ENCODE peak calls at places on chromosome X, in eight cellular contexts. O is posterior vena cava, Y is foreskin fibroblast, V is M059J, F is LoVo, A is amniotic stem cell, N is Daoy, R is cardiac muscle cell. S is an unnamed sample.

GRCh38 chrX:38768079-38768478 is 33.2 kb upstream of the MID1IP1 start:
- DNase-seq in N (no peak), F (no peak), O (no peak), Y (peak), V (peak), A (peak), R (peak), S (no peak)

GRCh38 chrX:6574762-6575161 is 39.8 kb upstream of the VCX3A start:
- DNase-seq in O (no peak), A (no peak), R (no peak), N (no peak), V (no peak), Y (no peak), F (no peak), S (no peak)

GRCh38 chrX:73561791-73562190 is 1.2 kb upstream of the CHIC1 start:
- DNase-seq in Y (no peak), F (no peak), V (peak), N (no peak), R (peak), O (no peak), A (no peak), S (no peak)

GRCh38 chrX:46208225-46208854 is 336.9 kb downstream of the ZNF674 start:
- DNase-seq in F (peak), V (peak), Y (peak), R (no peak), A (no peak), O (no peak), N (peak), S (no peak)

GRCh38 chrX:1323315-1323714 is 13.3 kb upstream of the IL3RA start:
- DNase-seq in R (no peak), A (no peak), Y (no peak), V (peak), O (no peak), N (peak), F (peak), S (peak)

GRCh38 chrX:136584545-136584944 is 52.5 kb downstream of the VGLL1 start:
- DNase-seq in R (no peak), F (no peak), O (no peak), A (no peak), Y (no peak), V (no peak), N (no peak), S (no peak)

GRCh38 chrX:45667666-45668065 is 467.0 kb upstream of the DIPK2B start:
- DNase-seq in O (no peak), Y (no peak), F (no peak), N (peak), A (no peak), R (peak), V (peak), S (no peak)

GRCh38 chrX:153401133-153401764 is at the start of gene PNMA6E:
- DNase-seq in A (no peak), Y (no peak), F (no peak), N (no peak), V (no peak), R (no peak), O (peak), S (no peak)

GRCh38 chrX:45758738-45759397 is 558.2 kb upstream of the DIPK2B start:
- DNase-seq in N (no peak), R (no peak), F (no peak), Y (no peak), O (no peak), A (no peak), V (peak), S (no peak)

GRCh38 chrX:154091678-154092077 is 5.8 kb downstream of the MECP2 start:
- DNase-seq in A (no peak), F (no peak), V (no peak), N (no peak), Y (no peak), O (no peak), R (no peak), S (no peak)

GRCh38 chrX:38868941-38869378 is 67.7 kb downstream of the MID1IP1 start:
- DNase-seq in N (no peak), F (no peak), V (peak), Y (peak), O (no peak), R (peak), A (no peak), S (no peak)

GRCh38 chrX:13748486-13748885 is 13.9 kb downstream of the OFD1 start:
- DNase-seq in V (no peak), F (no peak), A (no peak), N (no peak), Y (no peak), O (no peak), R (no peak), S (no peak)

GRCh38 chrX:11190745-11191510 is 79.8 kb downstream of the HCCS start:
- DNase-seq in F (no peak), O (no peak), N (no peak), A (no peak), Y (no peak), R (no peak), V (peak), S (no peak)

GRCh38 chrX:48573690-48574269 is 504 bp upstream of the RBM3 start:
- DNase-seq in F (peak), R (peak), V (no peak), A (no peak), Y (no peak), N (no peak), O (peak), S (no peak)

GRCh38 chrX:7606253-7606652 is 236.7 kb upstream of the VCX start:
- DNase-seq in Y (no peak), V (no peak), F (no peak), A (no peak), O (no peak), N (no peak), R (no peak), S (no peak)

GRCh38 chrX:135437867-135438733 is 16.4 kb downstream of the SMIM10L2A start:
- DNase-seq in V (no peak), R (no peak), F (no peak), N (peak), A (no peak), O (peak), Y (no peak), S (no peak)

GRCh38 chrX:64975491-64975890 is 759 bp downstream of the ZC4H2 start:
- DNase-seq in N (no peak), F (no peak), V (peak), A (no peak), Y (peak), R (peak), O (peak), S (no peak)

GRCh38 chrX:48938721-48939416 is 18.5 kb downstream of the OTUD5 start:
- DNase-seq in R (no peak), F (no peak), V (no peak), A (no peak), N (no peak), O (no peak), Y (no peak), S (no peak)

GRCh38 chrX:47497274-47497673 is 14.3 kb upstream of the ZNF41 start:
- DNase-seq in F (no peak), A (no peak), Y (no peak), V (peak), O (no peak), R (peak), N (no peak), S (no peak)

GRCh38 chrX:3129256-3129655 is 88.0 kb downstream of the ARSF start:
- DNase-seq in O (no peak), F (no peak), N (no peak), A (no peak), R (peak), Y (peak), V (peak), S (no peak)

GRCh38 chrX:9279271-9279596 is 185.6 kb upstream of the TBL1X start:
- DNase-seq in A (no peak), F (no peak), R (peak), Y (no peak), V (peak), N (no peak), O (no peak), S (no peak)

GRCh38 chrX:7170903-7171302 is 22.9 kb upstream of the PUDP start:
- DNase-seq in N (peak), A (no peak), Y (no peak), R (peak), F (no peak), V (peak), O (no peak), S (no peak)

GRCh38 chrX:96791559-96791958 is 92.1 kb upstream of the RPA4 start:
- DNase-seq in A (no peak), O (no peak), R (peak), N (no peak), V (no peak), Y (no peak), F (no peak), S (no peak)

GRCh38 chrX:1767026-1767425 is 152.2 kb downstream of the ASMT start:
- DNase-seq in N (no peak), A (no peak), O (no peak), Y (no peak), F (no peak), R (no peak), V (no peak), S (peak)

GRCh38 chrX:37409278-37409677 is 60.1 kb downstream of the PRRG1 start:
- DNase-seq in V (no peak), R (no peak), A (no peak), Y (no peak), O (no peak), F (no peak), N (no peak), S (no peak)

GRCh38 chrX:47831788-47832187 is 4.9 kb upstream of the ZNF81 start:
- DNase-seq in O (no peak), Y (no peak), N (peak), A (no peak), R (peak), V (peak), F (peak), S (no peak)

GRCh38 chrX:124395145-124395858 is 48.9 kb downstream of the SH2D1A start:
- DNase-seq in V (no peak), R (no peak), O (no peak), F (no peak), A (no peak), Y (no peak), N (no peak), S (no peak)

GRCh38 chrX:24020280-24020876 is 6.6 kb downstream of the KLHL15 start:
- DNase-seq in R (peak), N (no peak), A (no peak), O (no peak), F (no peak), V (peak), Y (no peak), S (no peak)

GRCh38 chrX:120617996-120618630 is 11.7 kb downstream of the C1GALT1C1 start:
- DNase-seq in R (no peak), N (no peak), F (no peak), Y (peak), O (no peak), A (no peak), V (no peak), S (no peak)

GRCh38 chrX:44674906-44675305 is 132.2 kb upstream of the FUNDC1 start:
- DNase-seq in R (no peak), F (no peak), V (no peak), N (no peak), Y (no peak), O (no peak), A (no peak), S (no peak)

GRCh38 chrX:145821291-145821897 is 3.8 kb downstream of the SLITRK2 start:
- DNase-seq in R (no peak), V (no peak), Y (no peak), F (no peak), N (peak), O (no peak), A (no peak), S (peak)

GRCh38 chrX:49876750-49877149 is 2.5 kb upstream of the USP27X start:
- DNase-seq in Y (no peak), O (no peak), F (peak), A (peak), N (peak), R (peak), V (peak), S (no peak)

GRCh38 chrX:9905288-9905687 is 61.9 kb upstream of the CLDN34 start:
- DNase-seq in V (no peak), F (no peak), N (no peak), A (peak), O (no peak), Y (peak), R (peak), S (peak)

GRCh38 chrX:110442631-110443030 is 84.0 kb downstream of the RTL9 start:
- DNase-seq in Y (no peak), R (peak), A (no peak), O (no peak), V (peak), N (peak), F (peak), S (no peak)